ENCODE peak calls at places on chromosomes 4 and X, in eight cellular contexts. U is activated T-helper 1 cell treated with anti-CD3 and anti-CD28 coated beads, Interleukin-12 subunit alpha, Interleukin-12 subunit beta, Interleukin-2, Interleukin-4 antibody, amounts not matched to agents 30 ng/mL and 10 ng/mL and 1 ng/mL, durations not matched to agents 14 hours and 24 hours and 36 hours; H is brain microvascular endothelial cell; S is activated T-cell treated with anti-CD3 and anti-CD28 coated beads, Interleukin-2, amount 50 U/mL, for 72 hours; L is naive thymus-derived CD8-positive, alpha-beta T cell; X is GM12891; T is T-helper 1 cell; Y is HT-29. V is an unnamed sample.

GRCh38 chr4:76634239-76634638 is 199.2 kb downstream of the SHROOM3 start:
- DNase-seq in U (no peak), H (peak), S (no peak), L (no peak), X (no peak), T (no peak), Y (no peak), V (no peak)

GRCh38 chrX:45771114-45771513 is 570.4 kb upstream of the DIPK2B start:
- DNase-seq in U (no peak), H (peak), S (no peak), L (no peak), X (no peak), T (no peak), Y (peak), V (peak)

GRCh38 chr4:85498068-85498733 is 23.3 kb downstream of the ARHGAP24 start:
- DNase-seq in U (no peak), H (peak), S (no peak), L (no peak), X (no peak), T (no peak), Y (peak), V (no peak)

GRCh38 chrX:69127466-69127865 is 37.8 kb downstream of the PJA1 start:
- DNase-seq in U (no peak), H (no peak), S (no peak), L (no peak), X (no peak), T (no peak), Y (no peak), V (no peak)

GRCh38 chrX:69153060-69153730 is 12.1 kb downstream of the PJA1 start:
- DNase-seq in U (no peak), H (peak), S (no peak), L (no peak), X (no peak), T (no peak), Y (no peak), V (no peak)

GRCh38 chr4:32858971-32859370 is 2138.8 kb downstream of the PCDH7 start:
- DNase-seq in U (no peak), H (peak), S (no peak), L (no peak), X (no peak), T (no peak), Y (no peak), V (no peak)

GRCh38 chr4:174037049-174037448 is 246.4 kb downstream of the FBXO8 start:
- DNase-seq in U (no peak), H (no peak), S (no peak), L (no peak), X (no peak), T (no peak), Y (no peak), V (no peak)

GRCh38 chr4:120991885-120992284 is 69.4 kb upstream of the PRDM5 start:
- DNase-seq in U (no peak), H (no peak), S (no peak), L (no peak), X (no peak), T (no peak), Y (no peak), V (no peak)

GRCh38 chr4:80306255-80306654 is 29.3 kb upstream of the CFAP299 start:
- DNase-seq in U (no peak), H (no peak), S (no peak), L (no peak), X (no peak), T (no peak), Y (no peak), V (no peak)

GRCh38 chrX:30618160-30618765 is 35.0 kb upstream of the GK start:
- DNase-seq in U (no peak), H (no peak), S (no peak), L (no peak), X (no peak), T (no peak), Y (no peak), V (no peak)

GRCh38 chr4:26073886-26074560 is 160.0 kb downstream of the SMIM20 start:
- DNase-seq in U (no peak), H (no peak), S (peak), L (no peak), X (no peak), T (no peak), Y (no peak), V (no peak)

GRCh38 chrX:69046996-69047490 is 118.2 kb downstream of the PJA1 start:
- DNase-seq in U (no peak), H (no peak), S (no peak), L (no peak), X (no peak), T (no peak), Y (no peak), V (no peak)

GRCh38 chr4:170399894-170400293 is 310.1 kb upstream of the AADAT start:
- DNase-seq in U (no peak), H (no peak), S (no peak), L (no peak), X (no peak), T (no peak), Y (peak), V (no peak)